ENCODE peak calls at places on chromosomes 3 and 15, in six cellular contexts. One of them, this sample, is unnamed.

GRCh38 chr15:50940506-50940905 is 32.0 kb downstream of the AP4E1 start:
- DNase-seq in A549: peak
- DNase-seq in IMR-90: peak
- DNase-seq in K562: no peak
- DNase-seq in transverse colon: no peak
- DNase-seq in HCT116: no peak
- DNase-seq in this sample: no peak

GRCh38 chr3:39401983-39402382 is 4.5 kb upstream of the RPSA start:
- DNase-seq in A549: no peak
- DNase-seq in IMR-90: peak
- DNase-seq in K562: no peak
- DNase-seq in transverse colon: no peak
- DNase-seq in HCT116: no peak
- DNase-seq in this sample: no peak

GRCh38 chr15:77034620-77035467 is 36.1 kb downstream of the TSPAN3 start:
- DNase-seq in A549: no peak
- DNase-seq in IMR-90: no peak
- DNase-seq in K562: peak
- DNase-seq in transverse colon: peak
- DNase-seq in HCT116: no peak
- DNase-seq in this sample: no peak

GRCh38 chr3:146814601-146815315 is 209.6 kb upstream of the PLSCR5 start:
- DNase-seq in A549: no peak
- DNase-seq in IMR-90: peak
- DNase-seq in K562: no peak
- DNase-seq in transverse colon: no peak
- DNase-seq in HCT116: no peak
- DNase-seq in this sample: no peak

GRCh38 chr3:114411811-114412803 is 118.3 kb downstream of the TIGIT start:
- DNase-seq in A549: peak
- DNase-seq in IMR-90: peak
- DNase-seq in K562: no peak
- DNase-seq in transverse colon: no peak
- DNase-seq in HCT116: peak
- DNase-seq in this sample: no peak

GRCh38 chr15:61584410-61584809 is 355.3 kb upstream of the RORA start:
- DNase-seq in A549: no peak
- DNase-seq in IMR-90: no peak
- DNase-seq in K562: no peak
- DNase-seq in transverse colon: no peak
- DNase-seq in HCT116: no peak
- DNase-seq in this sample: no peak

GRCh38 chr3:11716576-11717250 is 73.0 kb upstream of the VGLL4 start:
- DNase-seq in A549: no peak
- DNase-seq in IMR-90: no peak
- DNase-seq in K562: no peak
- DNase-seq in transverse colon: no peak
- DNase-seq in HCT116: no peak
- DNase-seq in this sample: no peak

GRCh38 chr15:49168026-49168425 is 2.0 kb upstream of the GALK2 start:
- DNase-seq in A549: no peak
- DNase-seq in IMR-90: no peak
- DNase-seq in K562: no peak
- DNase-seq in transverse colon: no peak
- DNase-seq in HCT116: no peak
- DNase-seq in this sample: no peak

GRCh38 chr3:180354214-180354613 is 247.7 kb upstream of the TTC14 start:
- DNase-seq in A549: no peak
- DNase-seq in IMR-90: no peak
- DNase-seq in K562: no peak
- DNase-seq in transverse colon: no peak
- DNase-seq in HCT116: no peak
- DNase-seq in this sample: no peak

GRCh38 chr3:52742418-52743041 is 28.2 kb downstream of the NEK4 start:
- DNase-seq in A549: peak
- DNase-seq in IMR-90: peak
- DNase-seq in K562: peak
- DNase-seq in transverse colon: no peak
- DNase-seq in HCT116: peak
- DNase-seq in this sample: no peak

GRCh38 chr3:72012376-72012775 is 227.4 kb upstream of the PROK2 start:
- DNase-seq in A549: no peak
- DNase-seq in IMR-90: no peak
- DNase-seq in K562: no peak
- DNase-seq in transverse colon: no peak
- DNase-seq in HCT116: no peak
- DNase-seq in this sample: no peak

DNA sequence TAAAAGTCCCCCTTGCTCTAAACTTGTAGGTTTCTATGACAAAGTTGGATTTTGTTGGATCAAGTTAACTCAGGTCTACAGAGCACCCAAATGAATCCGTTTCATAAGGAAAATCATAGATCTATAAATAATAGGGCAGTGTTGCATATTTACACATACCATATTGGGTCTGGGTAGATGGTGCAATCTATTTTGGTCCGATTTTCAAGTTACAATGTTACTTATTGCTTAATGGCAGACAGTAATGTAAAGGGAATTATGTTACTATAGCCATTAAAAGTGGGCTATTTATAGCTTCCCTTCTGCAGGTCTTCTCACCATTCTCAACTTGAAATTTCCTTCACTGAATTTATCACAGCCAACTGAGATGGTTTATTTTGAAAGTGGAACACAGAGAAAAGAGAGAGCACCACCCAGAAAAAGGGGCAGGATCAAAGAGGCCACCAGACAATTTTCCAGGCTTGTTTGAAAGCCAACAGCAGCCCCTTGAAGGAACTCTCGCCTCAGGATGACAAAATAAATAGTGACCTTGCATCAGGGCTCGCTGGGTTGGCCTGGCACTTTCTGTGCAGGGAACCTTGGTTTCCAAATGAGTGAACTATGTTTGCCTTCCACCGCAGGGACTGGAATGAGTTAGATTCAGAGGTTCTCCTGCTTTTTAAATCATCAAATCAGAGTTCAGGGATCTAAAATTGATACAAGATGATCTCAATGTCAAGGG is 260.2 kb upstream of the HES1 start:
- DNase-seq in A549: no peak
- DNase-seq in IMR-90: no peak
- DNase-seq in K562: no peak
- DNase-seq in transverse colon: no peak
- DNase-seq in HCT116: no peak
- DNase-seq in this sample: no peak
- H3K27ac ChIP-seq in A549: no peak
- H3K27ac ChIP-seq in IMR-90: no peak
- H3K27ac ChIP-seq in K562: no peak
- H3K27ac ChIP-seq in transverse colon: no peak
- H3K27ac ChIP-seq in HCT116: no peak
- H3K27ac ChIP-seq in this sample: no peak

GRCh38 chr3:29694783-29695182 is 413.9 kb downstream of the RBMS3 start:
- DNase-seq in A549: peak
- DNase-seq in IMR-90: peak
- DNase-seq in K562: no peak
- DNase-seq in transverse colon: no peak
- DNase-seq in HCT116: peak
- DNase-seq in this sample: no peak
- TF ChIP-seq POLR2A in A549: no peak
- TF ChIP-seq POLR2A in IMR-90: no peak
- TF ChIP-seq POLR2A in K562: no peak
- TF ChIP-seq POLR2A in transverse colon: no peak
- TF ChIP-seq POLR2A in HCT116: no peak
- TF ChIP-seq POLR2A in this sample: no peak

DNA sequence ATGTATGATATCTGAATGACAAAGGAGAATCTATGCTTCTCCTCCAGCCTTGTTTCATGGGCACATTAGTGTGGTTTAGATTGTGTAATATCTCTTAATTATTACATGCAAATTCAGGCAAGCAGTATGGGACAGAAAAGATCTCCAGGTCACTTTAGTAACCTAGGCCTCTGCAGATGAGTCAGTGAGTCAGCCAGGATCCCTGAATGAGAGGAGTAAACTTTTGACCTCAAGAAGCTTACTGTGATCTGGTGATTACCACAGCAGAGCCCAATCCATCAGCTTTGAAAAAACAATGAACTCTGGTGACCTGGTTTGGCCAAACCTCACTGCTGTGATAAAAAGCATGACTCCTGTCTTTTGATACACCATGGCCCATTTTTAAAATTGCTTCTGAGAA is 107.8 kb downstream of the LRRN1 start:
- DNase-seq in A549: no peak
- DNase-seq in IMR-90: no peak
- DNase-seq in K562: no peak
- DNase-seq in transverse colon: no peak
- DNase-seq in HCT116: no peak
- DNase-seq in this sample: no peak
- H3K27ac ChIP-seq in A549: no peak
- H3K27ac ChIP-seq in IMR-90: no peak
- H3K27ac ChIP-seq in K562: no peak
- H3K27ac ChIP-seq in transverse colon: no peak
- H3K27ac ChIP-seq in HCT116: no peak
- H3K27ac ChIP-seq in this sample: no peak

DNA sequence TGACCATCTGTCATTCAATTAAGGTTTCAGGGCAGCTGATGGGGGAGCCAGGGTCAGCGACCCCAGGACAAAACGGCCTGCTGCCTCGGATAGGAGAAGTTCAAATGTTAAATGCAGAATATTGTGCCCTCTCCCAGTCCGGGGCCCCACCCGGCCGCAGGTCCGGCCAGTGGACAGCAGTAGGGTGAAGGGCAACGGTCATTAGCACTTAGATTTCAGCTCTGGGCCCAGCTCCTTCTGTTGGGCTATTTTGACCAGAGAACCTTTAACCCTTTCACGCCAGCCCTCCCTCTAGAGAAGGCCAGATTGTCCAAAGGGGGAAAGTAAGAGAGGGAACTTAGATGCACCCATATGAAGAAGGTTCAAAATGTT is 16.1 kb upstream of the ONECUT1 start:
- DNase-seq in A549: no peak
- DNase-seq in IMR-90: no peak
- DNase-seq in K562: no peak
- DNase-seq in transverse colon: no peak
- DNase-seq in HCT116: no peak
- DNase-seq in this sample: no peak
- TF ChIP-seq POLR2A in A549: no peak
- TF ChIP-seq POLR2A in IMR-90: no peak
- TF ChIP-seq POLR2A in K562: no peak
- TF ChIP-seq POLR2A in transverse colon: no peak
- TF ChIP-seq POLR2A in HCT116: no peak
- TF ChIP-seq POLR2A in this sample: no peak

DNA sequence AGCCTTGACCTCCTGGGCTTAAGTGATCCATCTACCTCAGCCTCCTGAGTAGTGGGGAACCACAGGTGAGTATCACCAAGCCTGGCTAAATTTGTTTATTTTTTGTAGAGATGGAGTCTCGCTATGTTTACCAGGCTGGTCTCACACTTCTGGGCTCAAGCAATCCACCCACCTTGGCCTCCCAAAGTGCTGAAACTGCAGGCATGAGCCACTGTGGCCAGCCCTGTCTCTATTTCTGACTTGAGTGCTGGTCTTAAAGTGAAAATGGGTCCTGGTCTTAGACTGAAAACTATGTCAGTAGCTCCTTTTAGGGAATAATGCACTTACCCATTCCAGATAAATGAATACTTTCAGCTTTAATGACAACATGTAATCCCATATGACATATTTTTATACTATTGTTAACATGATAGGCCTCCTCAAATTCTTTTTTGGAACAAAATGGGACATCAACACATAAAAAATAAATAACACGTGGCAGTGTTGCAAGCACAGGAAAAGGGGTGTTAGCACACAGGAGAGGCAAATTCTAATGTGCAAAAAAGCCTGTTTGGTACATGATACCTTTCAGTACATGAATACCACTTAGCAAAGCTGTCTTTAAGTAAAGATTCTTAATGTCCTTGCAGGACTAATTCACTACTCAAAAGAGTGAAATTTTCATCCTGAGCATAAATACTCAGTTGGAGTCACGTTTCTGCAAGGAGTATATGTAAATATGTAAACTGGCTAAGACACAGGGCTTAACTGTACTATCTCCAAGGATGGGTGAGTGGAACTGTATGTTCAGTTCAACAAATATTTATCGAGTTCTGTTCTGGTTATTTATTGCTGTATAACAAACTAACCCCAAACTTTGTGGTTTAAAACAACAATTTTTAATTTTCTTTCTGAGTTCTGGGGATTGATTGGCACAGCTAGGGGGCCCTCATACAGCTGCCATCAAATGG is 194.7 kb downstream of the NR1D2 start:
- DNase-seq in A549: no peak
- DNase-seq in IMR-90: no peak
- DNase-seq in K562: no peak
- DNase-seq in transverse colon: no peak
- DNase-seq in HCT116: no peak
- DNase-seq in this sample: no peak
- H3K27ac ChIP-seq in A549: peak
- H3K27ac ChIP-seq in IMR-90: no peak
- H3K27ac ChIP-seq in K562: no peak
- H3K27ac ChIP-seq in transverse colon: peak
- H3K27ac ChIP-seq in HCT116: no peak
- H3K27ac ChIP-seq in this sample: peak

DNA sequence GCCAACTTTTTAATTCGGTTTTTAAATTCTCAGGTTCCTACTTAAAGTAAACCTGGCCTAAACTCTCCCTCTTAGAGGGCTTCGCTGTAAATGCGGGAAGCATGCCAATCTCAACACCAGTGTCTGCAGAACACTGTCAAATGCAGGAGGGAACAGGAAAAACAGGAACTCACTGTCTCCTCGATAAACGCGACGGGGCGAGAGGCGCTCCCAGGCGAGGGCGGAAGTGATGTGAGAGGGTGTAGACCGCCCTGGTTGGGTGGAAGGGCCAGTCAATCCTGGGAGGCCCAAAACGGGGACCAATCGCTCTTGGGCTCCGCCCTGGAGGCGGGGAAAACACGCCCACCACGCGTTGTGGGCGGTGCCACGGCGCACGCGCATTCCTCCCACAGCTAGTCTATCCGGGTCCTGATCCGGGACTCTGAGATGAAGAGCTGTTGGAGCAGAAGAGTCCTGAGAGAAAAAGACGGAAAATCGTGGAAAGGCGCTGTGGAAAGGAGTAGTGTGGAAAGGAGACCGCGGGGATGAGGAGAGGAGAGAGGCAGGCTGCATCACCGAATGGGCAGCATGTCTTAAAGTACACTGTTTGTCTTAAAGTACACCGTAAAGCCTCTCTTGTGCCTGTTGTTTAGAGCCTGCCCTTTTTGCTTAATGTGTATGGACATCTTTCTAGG is 27.1 kb downstream of the SLC28A2 start:
- DNase-seq in A549: peak
- DNase-seq in IMR-90: peak
- DNase-seq in K562: peak
- DNase-seq in transverse colon: peak
- DNase-seq in HCT116: peak
- DNase-seq in this sample: peak
- TF ChIP-seq POLR2A in A549: peak
- TF ChIP-seq POLR2A in IMR-90: peak
- TF ChIP-seq POLR2A in K562: peak
- TF ChIP-seq POLR2A in transverse colon: peak
- TF ChIP-seq POLR2A in HCT116: peak
- TF ChIP-seq POLR2A in this sample: peak